ENCODE peak calls at places on chromosomes 13 and 19, in nine cellular contexts. N is stimulated activated CD4-positive, alpha-beta T cell treated with anti-CD3 and anti-CD28 coated beads, Interleukin-1b, Interleukin-23, amount 100 ng/mL, for 24 hours; I is spleen; D is progenitor cell of endocrine pancreas; X is astrocyte of the cerebellum; C is HT1080; Q is fibroblast of lung; F is dorsolateral prefrontal cortex; S is left ventricle myocardium inferior. O is an unnamed sample.

GRCh38 chr13:61144834-61145593 is 270.6 kb downstream of the PCDH20 start:
- DNase-seq in N (no peak), I (peak), D (no peak), X (no peak), C (no peak), Q (no peak), F (no peak), S (no peak), O (no peak)

GRCh38 chr19:2059422-2060201 is 8.6 kb upstream of the MKNK2 start:
- DNase-seq in N (no peak), I (peak), D (no peak), X (no peak), C (peak), Q (peak), F (peak), S (no peak), O (peak)

GRCh38 chr19:40411958-40412499 is 1.1 kb downstream of the PRX start:
- DNase-seq in N (no peak), I (no peak), D (no peak), X (no peak), C (no peak), Q (no peak), F (no peak), S (no peak), O (no peak)

GRCh38 chr13:19632915-19633339 is 532 bp upstream of the MPHOSPH8 start:
- DNase-seq in N (no peak), I (no peak), D (no peak), X (no peak), C (no peak), Q (no peak), F (no peak), S (no peak), O (no peak)

GRCh38 chr13:87280139-87280538 is 391.0 kb upstream of the SLITRK5 start:
- DNase-seq in N (no peak), I (no peak), D (no peak), X (no peak), C (no peak), Q (no peak), F (no peak), S (no peak), O (peak)

GRCh38 chr13:63124863-63125262 is 1709.2 kb upstream of the PCDH20 start:
- DNase-seq in N (no peak), I (no peak), D (no peak), X (peak), C (peak), Q (peak), F (no peak), S (no peak), O (peak)

GRCh38 chr13:62973804-62974203 is 1558.2 kb upstream of the PCDH20 start:
- DNase-seq in N (no peak), I (peak), D (no peak), X (no peak), C (no peak), Q (no peak), F (no peak), S (no peak), O (no peak)

GRCh38 chr19:55391191-55391670 is 5.5 kb downstream of the RPL28 start:
- DNase-seq in N (no peak), I (no peak), D (no peak), X (no peak), C (peak), Q (no peak), F (no peak), S (no peak), O (no peak)

GRCh38 chr13:43019811-43020210 is 3.6 kb upstream of the DNAJC15 start:
- DNase-seq in N (no peak), I (no peak), D (no peak), X (no peak), C (no peak), Q (no peak), F (no peak), S (no peak), O (no peak)

GRCh38 chr19:41537789-41538188 is 38.2 kb upstream of the CEACAM21 start:
- DNase-seq in N (no peak), I (no peak), D (no peak), X (no peak), C (no peak), Q (no peak), F (no peak), S (no peak), O (peak)